ENCODE peak calls at places on chromosomes 12 and 14, in seven cellular contexts. A, B, D, S, G, Z and C are unnamed samples.

GRCh38 chr14:61262082-61262481 is 19.1 kb downstream of the TMEM30B start:
- DNase-seq in B (no peak), G (no peak), A (no peak), S (no peak), Z (no peak), D (no peak), C (no peak)

GRCh38 chr14:72804653-72805180 is 89.2 kb downstream of the DPF3 start:
- DNase-seq in S (no peak), G (no peak), D (no peak), B (no peak), A (no peak), Z (no peak), C (no peak)

GRCh38 chr12:74689071-74689655 is 151.5 kb downstream of the ATXN7L3B start:
- DNase-seq in S (no peak), G (no peak), A (no peak), B (no peak), Z (no peak), D (peak; percentile 67), C (no peak)

GRCh38 chr12:104458645-104459555 is 2.2 kb downstream of the CHST11 start:
- DNase-seq in Z (no peak), G (peak; percentile 20), S (no peak), D (no peak), B (no peak), A (no peak), C (no peak)

GRCh38 chr12:64578556-64578955 is 31.7 kb upstream of the RASSF3 start:
- DNase-seq in A (no peak), G (no peak), D (no peak), B (no peak), S (no peak), Z (peak; percentile 7), C (no peak)

GRCh38 chr12:33486058-33486457 is 46.4 kb upstream of the SYT10 start:
- DNase-seq in A (no peak), S (no peak), D (no peak), B (no peak), G (no peak), Z (no peak), C (no peak)

GRCh38 chr12:452667-453210 is 7.0 kb upstream of the B4GALNT3 start:
- DNase-seq in Z (no peak), A (no peak), D (no peak), B (no peak), G (no peak), S (no peak), C (peak; percentile 41)

GRCh38 chr12:46556105-46556559 is 183.6 kb upstream of the SLC38A2 start:
- DNase-seq in G (no peak), B (no peak), Z (no peak), S (no peak), D (peak; percentile 68), A (no peak), C (no peak)

GRCh38 chr12:106220561-106220960 is 27.3 kb downstream of the CKAP4 start:
- DNase-seq in D (no peak), A (no peak), G (no peak), Z (no peak), B (no peak), S (no peak), C (no peak)

GRCh38 chr12:108136697-108137096 is 7.6 kb downstream of the WSCD2 start:
- DNase-seq in D (no peak), S (no peak), A (no peak), G (no peak), Z (no peak), B (no peak), C (no peak)

GRCh38 chr14:37595809-37596595 is 573 bp downstream of the TTC6 start:
- DNase-seq in A (no peak), B (no peak), Z (no peak), D (peak; percentile 89), S (no peak), G (no peak), C (peak; percentile 68)

GRCh38 chr12:122834229-122834920 is 882 bp upstream of the HIP1R start:
- DNase-seq in Z (no peak), D (peak; percentile 79), B (peak; percentile 53), S (no peak), G (peak; percentile 33), A (peak; percentile 87), C (peak; percentile 64)

GRCh38 chr12:9732966-9733461 is at the start of gene CLECL1:
- DNase-seq in S (no peak), G (no peak), Z (no peak), D (no peak), B (no peak), A (no peak), C (no peak)

GRCh38 chr12:86727151-86727550 is 471.0 kb upstream of the MGAT4C start:
- DNase-seq in S (no peak), G (no peak), B (no peak), Z (no peak), D (peak; percentile 47), A (no peak), C (no peak)

GRCh38 chr12:96352161-96352835 is 47.9 kb downstream of the CDK17 start:
- DNase-seq in A (no peak), S (no peak), Z (no peak), G (no peak), D (no peak), B (no peak), C (no peak)

GRCh38 chr12:104699489-104700194 is 242.9 kb downstream of the CHST11 start:
- DNase-seq in S (peak; percentile 58), Z (peak; percentile 19), D (no peak), A (no peak), B (no peak), G (no peak), C (no peak)

GRCh38 chr12:11962795-11963347 is 107.9 kb upstream of the BCL2L14 start:
- DNase-seq in G (no peak), Z (no peak), B (no peak), S (no peak), A (no peak), D (no peak), C (no peak)

GRCh38 chr12:105888696-105889095 is 250.1 kb downstream of the NUAK1 start:
- DNase-seq in Z (no peak), B (no peak), S (no peak), D (no peak), G (no peak), A (no peak), C (no peak)

GRCh38 chr14:22830329-22831010 is 783 bp downstream of the MRPL52 start:
- DNase-seq in Z (no peak), G (no peak), S (no peak), B (no peak), D (no peak), A (no peak), C (no peak)

GRCh38 chr12:89994901-89995300 is 286.3 kb upstream of the ATP2B1 start:
- DNase-seq in S (no peak), A (no peak), B (no peak), Z (no peak), D (no peak), G (no peak), C (no peak)

GRCh38 chr12:57744194-57744776 is 554 bp upstream of the TSPAN31 start:
- DNase-seq in A (peak; percentile 92), D (peak; percentile 94), S (peak; percentile 55), B (peak; percentile 86), Z (peak; percentile 93), G (peak; percentile 79), C (peak; percentile 73)
- TF ChIP-seq EP300 in A (no peak), D (no peak), S (no peak), B (no peak), Z (no peak), G (no peak), C (peak; percentile 66)

DNA sequence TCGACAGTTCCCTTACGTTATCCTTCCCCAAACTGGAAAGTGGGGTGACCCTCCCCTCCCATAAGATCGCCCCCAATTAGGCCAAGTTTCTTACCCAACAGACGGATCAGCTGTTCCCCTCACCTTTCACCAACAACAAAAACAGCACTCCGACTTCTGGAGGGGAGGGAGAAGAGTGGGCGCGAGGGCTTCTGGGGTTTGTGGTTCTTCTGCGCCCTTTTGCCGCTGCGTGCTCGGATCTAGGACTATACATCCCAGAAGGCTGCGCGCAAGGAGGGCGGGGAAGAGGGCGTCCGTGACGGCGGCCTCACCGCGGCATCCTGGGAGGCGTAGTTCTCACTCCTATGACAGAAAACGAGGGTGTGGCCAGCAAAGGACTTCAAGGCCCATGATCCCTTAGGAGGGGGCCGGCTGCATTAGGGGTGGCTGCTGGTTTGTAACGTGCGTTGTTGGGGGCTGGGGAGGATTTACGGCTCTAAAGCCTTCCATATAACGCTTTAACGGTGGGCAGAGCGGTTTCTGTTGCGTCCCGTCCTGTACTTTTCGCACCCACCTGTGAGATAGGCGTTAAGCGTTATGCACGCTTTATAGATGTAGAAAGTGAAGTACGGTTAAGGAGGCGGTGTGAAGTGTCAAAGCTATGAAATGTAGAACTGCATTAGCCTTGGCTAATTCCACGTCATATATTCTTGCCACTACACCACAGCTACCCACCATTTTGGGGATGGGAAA is at the start of gene CALCOCO1:
- DNase-seq in Z (peak; percentile 99), G (peak; percentile 96), S (peak; percentile 95), B (peak; percentile 96), D (peak; percentile 98), A (peak; percentile 98), C (peak; percentile 98)
- TF ChIP-seq POLR2A in Z (no peak), G (peak; percentile 13), S (peak; percentile 68), B (no peak), D (peak; percentile 64), A (no peak), C (no peak)

DNA sequence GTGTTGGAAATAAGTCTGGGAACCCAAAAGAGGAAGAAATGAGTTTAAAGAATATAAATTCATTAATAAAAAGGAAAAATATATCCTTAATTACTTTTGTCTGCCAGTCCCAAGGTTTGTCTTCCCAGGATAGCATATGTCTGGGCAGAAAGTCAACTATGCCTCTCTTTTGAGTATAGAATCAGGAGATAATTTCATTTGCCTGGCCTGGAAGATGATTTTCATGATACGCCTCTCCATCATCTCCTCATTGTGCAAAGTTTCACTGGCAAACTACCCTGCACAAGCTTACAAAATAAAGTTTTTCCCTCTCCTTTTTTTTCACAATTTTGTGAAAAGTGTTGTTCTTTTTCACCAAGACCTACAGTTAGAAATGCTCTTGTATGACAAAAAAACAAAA is 340.8 kb downstream of the EGLN3 start:
- DNase-seq in Z (no peak), A (no peak), S (no peak), G (no peak), B (no peak), D (no peak), C (no peak)
- TF ChIP-seq EP300 in Z (no peak), A (no peak), S (no peak), G (no peak), B (no peak), D (no peak), C (no peak)

DNA sequence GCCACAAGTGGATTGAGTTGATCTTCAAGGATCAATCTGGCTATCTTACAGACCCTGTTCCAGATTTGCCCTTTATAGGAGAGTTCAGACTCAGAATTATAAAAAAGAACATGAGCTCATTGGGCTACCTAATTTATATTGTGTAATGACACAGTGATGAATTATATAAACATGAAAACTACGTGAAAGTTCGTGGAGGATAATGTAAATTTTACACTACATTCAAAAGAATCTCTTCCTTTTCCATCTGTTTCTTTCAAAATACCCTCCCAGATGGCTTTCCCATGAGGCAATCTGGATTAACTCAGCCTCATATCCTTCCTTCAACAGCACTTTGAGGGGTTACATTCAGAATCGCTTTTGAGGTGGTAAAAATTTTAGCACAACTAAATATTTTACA is 129.3 kb downstream of the HMGA2 start:
- DNase-seq in S (no peak), B (no peak), A (no peak), G (no peak), D (no peak), Z (no peak), C (no peak)
- TF ChIP-seq POLR2A in S (no peak), B (no peak), A (no peak), G (no peak), D (no peak), Z (no peak), C (no peak)